ENCODE peak calls at places on chromosomes 13 and 19, in six cellular contexts. H is hepatocyte, V is IMR-90, E is PC-3, A is GM23338, X is H1. J is an unnamed sample.

GRCh38 chr19:45507864-45508680 is 793 bp downstream of the VASP start:
- DNase-seq in H (peak; percentile 86), V (no peak), E (no peak), A (peak; percentile 86), X (peak; percentile 80), J (peak; percentile 32)

GRCh38 chr19:43525836-43526771 is 897 bp downstream of the ETHE1 start:
- DNase-seq in H (peak; percentile 44), V (peak; percentile 9), E (peak; percentile 18), A (peak; percentile 39), X (peak; percentile 55), J (no peak)

GRCh38 chr19:815775-816499 is 5.8 kb downstream of the PLPPR3 start:
- DNase-seq in H (no peak), V (no peak), E (no peak), A (no peak), X (no peak), J (no peak)

GRCh38 chr19:9836021-9836420 is 903 bp downstream of the PIN1 start:
- DNase-seq in H (no peak), V (peak; percentile 43), E (peak; percentile 59), A (no peak), X (no peak), J (peak; percentile 31)

GRCh38 chr19:52270266-52270885 is 989 bp downstream of the ZNF766 start:
- DNase-seq in H (peak; percentile 37), V (peak; percentile 17), E (no peak), A (peak; percentile 35), X (peak; percentile 47), J (peak; percentile 45)

GRCh38 chr19:409515-410242 is 732 bp upstream of the C2CD4C start:
- DNase-seq in H (no peak), V (no peak), E (no peak), A (peak; percentile 57), X (peak; percentile 73), J (peak; percentile 11)

GRCh38 chr19:18519962-18520847 is 1.7 kb downstream of the ELL start:
- DNase-seq in H (peak; percentile 92), V (peak; percentile 85), E (peak; percentile 90), A (peak; percentile 85), X (peak; percentile 68), J (peak; percentile 67)

GRCh38 chr19:41424335-41425173 is 2.6 kb downstream of the B3GNT8 start:
- DNase-seq in H (no peak), V (no peak), E (no peak), A (no peak), X (no peak), J (no peak)

GRCh38 chr19:10568444-10568825 is 344 bp downstream of the CDKN2D start:
- DNase-seq in H (peak; percentile 82), V (no peak), E (peak; percentile 50), A (peak; percentile 75), X (peak; percentile 86), J (no peak)

GRCh38 chr13:38879278-38879677 is 111.4 kb downstream of the STOML3 start:
- DNase-seq in H (peak; percentile 34), V (no peak), E (no peak), A (no peak), X (no peak), J (no peak)

GRCh38 chr19:52234406-52234805 is 35.0 kb upstream of the ZNF766 start:
- DNase-seq in H (no peak), V (no peak), E (no peak), A (no peak), X (no peak), J (no peak)

GRCh38 chr19:46909356-46909755 is 48.6 kb downstream of the ARHGAP35 start:
- DNase-seq in H (no peak), V (no peak), E (no peak), A (no peak), X (no peak), J (no peak)

GRCh38 chr19:48512504-48513288 is 1.1 kb upstream of the LMTK3 start:
- DNase-seq in H (no peak), V (no peak), E (no peak), A (no peak), X (no peak), J (no peak)

GRCh38 chr13:20197361-20197834 is 4.7 kb upstream of the GJB2 start:
- DNase-seq in H (peak; percentile 39), V (peak; percentile 56), E (peak; percentile 83), A (peak; percentile 53), X (no peak), J (peak; percentile 24)

GRCh38 chr13:20544186-20544914 is 18.7 kb upstream of the CRYL1 start:
- DNase-seq in H (no peak), V (no peak), E (no peak), A (no peak), X (no peak), J (no peak)

GRCh38 chr13:79307866-79308298 is 98.2 kb downstream of the RBM26 start:
- DNase-seq in H (no peak), V (peak; percentile 61), E (peak; percentile 3), A (peak; percentile 18), X (no peak), J (peak; percentile 9)

GRCh38 chr19:55340784-55341147 is 1.1 kb downstream of the KMT5C start:
- DNase-seq in H (peak; percentile 71), V (no peak), E (no peak), A (peak; percentile 62), X (no peak), J (peak; percentile 63)

GRCh38 chr19:39128511-39129079 is 3.0 kb downstream of the PAK4 start:
- DNase-seq in H (peak; percentile 48), V (no peak), E (no peak), A (no peak), X (no peak), J (no peak)

GRCh38 chr19:14550201-14550754 is 20.9 kb downstream of the TECR start:
- DNase-seq in H (peak; percentile 46), V (no peak), E (peak; percentile 50), A (no peak), X (no peak), J (no peak)

GRCh38 chr13:67075239-67075638 is 154.9 kb downstream of the PCDH9 start:
- DNase-seq in H (no peak), V (peak; percentile 15), E (peak; percentile 1), A (no peak), X (no peak), J (no peak)

GRCh38 chr13:78660130-78660857 is 1.3 kb upstream of the OBI1 start:
- DNase-seq in H (no peak), V (no peak), E (no peak), A (peak; percentile 81), X (no peak), J (no peak)

GRCh38 chr13:75356426-75356825 is 125.5 kb downstream of the TBC1D4 start:
- DNase-seq in H (no peak), V (no peak), E (no peak), A (no peak), X (no peak), J (no peak)

GRCh38 chr13:38262211-38262610 is 87.4 kb upstream of the UFM1 start:
- DNase-seq in H (no peak), V (no peak), E (no peak), A (no peak), X (no peak), J (no peak)

GRCh38 chr19:33292595-33293254 is 9.6 kb downstream of the CEBPA start:
- DNase-seq in H (no peak), V (no peak), E (peak; percentile 21), A (no peak), X (no peak), J (no peak)

GRCh38 chr19:35544110-35544802 is 1.2 kb upstream of the TMEM147 start:
- DNase-seq in H (no peak), V (no peak), E (no peak), A (no peak), X (no peak), J (no peak)

GRCh38 chr13:21061077-21061945 is at the start of gene LATS2:
- DNase-seq in H (peak; percentile 98), V (peak; percentile 94), E (peak; percentile 94), A (peak; percentile 99), X (peak; percentile 96), J (no peak)

GRCh38 chr13:112934075-112934474 is 34.9 kb upstream of the MCF2L start:
- DNase-seq in H (no peak), V (no peak), E (no peak), A (no peak), X (peak; percentile 42), J (no peak)

GRCh38 chr13:49651775-49652690 is 23.7 kb downstream of the ARL11 start:
- DNase-seq in H (no peak), V (no peak), E (no peak), A (no peak), X (no peak), J (no peak)

GRCh38 chr13:77492982-77493381 is 42.5 kb upstream of the SCEL start:
- DNase-seq in H (peak; percentile 47), V (no peak), E (peak; percentile 69), A (no peak), X (no peak), J (no peak)

GRCh38 chr19:42412223-42412622 is 15.0 kb downstream of the LIPE start:
- DNase-seq in H (peak; percentile 38), V (no peak), E (no peak), A (peak; percentile 48), X (no peak), J (no peak)

GRCh38 chr19:41734585-41734984 is 20.7 kb upstream of the CEACAM6 start:
- DNase-seq in H (peak; percentile 42), V (no peak), E (peak; percentile 87), A (no peak), X (no peak), J (no peak)

GRCh38 chr19:4852484-4852883 is 15.0 kb downstream of the PLIN3 start:
- DNase-seq in H (no peak), V (no peak), E (no peak), A (no peak), X (no peak), J (no peak)

GRCh38 chr13:99663908-99664307 is 162.6 kb downstream of the TM9SF2 start:
- DNase-seq in H (no peak), V (no peak), E (no peak), A (no peak), X (no peak), J (no peak)

GRCh38 chr13:112453207-112453829 is 77.2 kb downstream of the SPACA7 start:
- DNase-seq in H (no peak), V (no peak), E (no peak), A (no peak), X (peak; percentile 42), J (no peak)

GRCh38 chr13:94305934-94306333 is 173.5 kb downstream of the DCT start:
- DNase-seq in H (no peak), V (peak; percentile 18), E (no peak), A (no peak), X (no peak), J (no peak)
- H3K4me3 ChIP-seq in H (no peak overlapping the region), V (no peak overlapping the region), E (peak overlapping the region; percentile 53), A (no peak overlapping the region), X (no peak overlapping the region), J (no peak overlapping the region)

GRCh38 chr13:85266331-85266730 is 532.9 kb downstream of the SLITRK6 start:
- DNase-seq in H (no peak), V (no peak), E (peak; percentile 29), A (no peak), X (no peak), J (no peak)
- H2AFZ ChIP-seq in H (no peak overlapping the region), V (peak overlapping the region; percentile 73), E (peak overlapping the region; percentile 59), A (no peak overlapping the region), X (no peak overlapping the region), J (no peak overlapping the region)

GRCh38 chr19:2101417-2102335 is 5.0 kb downstream of the IZUMO4 start:
- DNase-seq in H (no peak), V (no peak), E (no peak), A (no peak), X (no peak), J (no peak)
- H3K4me3 ChIP-seq in H (no peak overlapping the region), V (no peak overlapping the region), E (no peak overlapping the region), A (no peak overlapping the region), X (no peak overlapping the region), J (no peak overlapping the region)

GRCh38 chr13:28964052-28964451 is 143.9 kb downstream of the MTUS2 start:
- DNase-seq in H (no peak), V (no peak), E (no peak), A (no peak), X (no peak), J (no peak)

GRCh38 chr13:28964831-28965230 is 144.7 kb downstream of the MTUS2 start:
- DNase-seq in H (no peak), V (no peak), E (no peak), A (no peak), X (no peak), J (no peak)
- H2AFZ ChIP-seq in H (no peak overlapping the region), V (no peak overlapping the region), E (no peak overlapping the region), A (no peak overlapping the region), X (no peak overlapping the region), J (no peak overlapping the region)

J was measured in DND-41.